ENCODE peak calls at places on chromosome 22, in ten cellular contexts. One of them, this sample, is unnamed. For H3K4me1, the result is how much of the 10 kb centered on the place peaks cover.

GRCh38 chr22:37560682-37561208 is 465 bp downstream of the CDC42EP1 start:
- DNase-seq in fibroblast of lung: peak
- DNase-seq in IMR-90: peak
- DNase-seq in endodermal cell: peak
- DNase-seq in vagina: no peak
- DNase-seq in left ventricle myocardium inferior: peak
- DNase-seq in heart right ventricle: peak
- DNase-seq in thyroid gland: peak
- DNase-seq in stomach: no peak
- DNase-seq in right lobe of liver: no peak
- DNase-seq in this sample: peak

GRCh38 chr22:20569059-20570058 is 61.9 kb downstream of the MED15 start:
- DNase-seq in fibroblast of lung: peak
- DNase-seq in IMR-90: peak
- DNase-seq in endodermal cell: no peak
- DNase-seq in vagina: no peak
- DNase-seq in left ventricle myocardium inferior: peak
- DNase-seq in heart right ventricle: peak
- DNase-seq in thyroid gland: peak
- DNase-seq in stomach: peak
- DNase-seq in right lobe of liver: no peak
- DNase-seq in this sample: peak

GRCh38 chr22:40911772-40912171 is 39.4 kb upstream of the RBX1 start:
- DNase-seq in fibroblast of lung: peak
- DNase-seq in IMR-90: peak
- DNase-seq in endodermal cell: no peak
- DNase-seq in vagina: no peak
- DNase-seq in left ventricle myocardium inferior: no peak
- DNase-seq in heart right ventricle: no peak
- DNase-seq in thyroid gland: no peak
- DNase-seq in stomach: no peak
- DNase-seq in right lobe of liver: no peak
- DNase-seq in this sample: no peak

GRCh38 chr22:43186272-43187170 is at the start of gene TTLL12:
- DNase-seq in fibroblast of lung: peak
- DNase-seq in IMR-90: peak
- DNase-seq in endodermal cell: peak
- DNase-seq in vagina: no peak
- DNase-seq in left ventricle myocardium inferior: peak
- DNase-seq in heart right ventricle: peak
- DNase-seq in thyroid gland: peak
- DNase-seq in stomach: peak
- DNase-seq in right lobe of liver: peak
- DNase-seq in this sample: peak

GRCh38 chr22:25700996-25701815 is 40.8 kb upstream of the MYO18B start:
- DNase-seq in fibroblast of lung: peak
- DNase-seq in IMR-90: peak
- DNase-seq in endodermal cell: no peak
- DNase-seq in vagina: no peak
- DNase-seq in left ventricle myocardium inferior: peak
- DNase-seq in heart right ventricle: peak
- DNase-seq in thyroid gland: no peak
- DNase-seq in stomach: no peak
- DNase-seq in right lobe of liver: no peak
- DNase-seq in this sample: peak

GRCh38 chr22:17954200-17954859 is 70.0 kb downstream of the MICAL3 start:
- DNase-seq in fibroblast of lung: no peak
- DNase-seq in IMR-90: no peak
- DNase-seq in endodermal cell: no peak
- DNase-seq in vagina: no peak
- DNase-seq in left ventricle myocardium inferior: no peak
- DNase-seq in heart right ventricle: no peak
- DNase-seq in thyroid gland: no peak
- DNase-seq in stomach: no peak
- DNase-seq in right lobe of liver: no peak
- DNase-seq in this sample: no peak

GRCh38 chr22:49362393-49362792 is 465.3 kb downstream of the BRD1 start:
- DNase-seq in fibroblast of lung: no peak
- DNase-seq in IMR-90: no peak
- DNase-seq in endodermal cell: no peak
- DNase-seq in vagina: peak
- DNase-seq in left ventricle myocardium inferior: no peak
- DNase-seq in heart right ventricle: no peak
- DNase-seq in thyroid gland: no peak
- DNase-seq in stomach: peak
- DNase-seq in right lobe of liver: no peak
- DNase-seq in this sample: no peak

GRCh38 chr22:22228921-22229320 is 15.7 kb upstream of the VPREB1 start:
- DNase-seq in fibroblast of lung: no peak
- DNase-seq in IMR-90: no peak
- DNase-seq in endodermal cell: peak
- DNase-seq in vagina: peak
- DNase-seq in left ventricle myocardium inferior: no peak
- DNase-seq in heart right ventricle: no peak
- DNase-seq in thyroid gland: no peak
- DNase-seq in stomach: no peak
- DNase-seq in right lobe of liver: no peak
- DNase-seq in this sample: no peak

GRCh38 chr22:20258584-20259335 is 9.4 kb downstream of the RTN4R start:
- DNase-seq in fibroblast of lung: no peak
- DNase-seq in IMR-90: no peak
- DNase-seq in endodermal cell: no peak
- DNase-seq in vagina: no peak
- DNase-seq in left ventricle myocardium inferior: no peak
- DNase-seq in heart right ventricle: no peak
- DNase-seq in thyroid gland: no peak
- DNase-seq in stomach: no peak
- DNase-seq in right lobe of liver: no peak
- DNase-seq in this sample: no peak

GRCh38 chr22:31040542-31041398 is 40.3 kb upstream of the SMTN start:
- DNase-seq in fibroblast of lung: no peak
- DNase-seq in IMR-90: no peak
- DNase-seq in endodermal cell: no peak
- DNase-seq in vagina: no peak
- DNase-seq in left ventricle myocardium inferior: no peak
- DNase-seq in heart right ventricle: no peak
- DNase-seq in thyroid gland: no peak
- DNase-seq in stomach: no peak
- DNase-seq in right lobe of liver: no peak
- DNase-seq in this sample: no peak

GRCh38 chr22:31692186-31692886 is 30.3 kb upstream of the PISD start:
- DNase-seq in fibroblast of lung: peak
- DNase-seq in IMR-90: peak
- DNase-seq in endodermal cell: no peak
- DNase-seq in vagina: no peak
- DNase-seq in left ventricle myocardium inferior: no peak
- DNase-seq in heart right ventricle: no peak
- DNase-seq in thyroid gland: no peak
- DNase-seq in stomach: no peak
- DNase-seq in right lobe of liver: no peak
- DNase-seq in this sample: no peak

GRCh38 chr22:23790819-23791736 is 4.3 kb downstream of the SMARCB1 start:
- DNase-seq in fibroblast of lung: peak
- DNase-seq in IMR-90: peak
- DNase-seq in endodermal cell: no peak
- DNase-seq in vagina: no peak
- DNase-seq in left ventricle myocardium inferior: peak
- DNase-seq in heart right ventricle: no peak
- DNase-seq in thyroid gland: no peak
- DNase-seq in stomach: no peak
- DNase-seq in right lobe of liver: no peak
- DNase-seq in this sample: no peak

GRCh38 chr22:37818397-37819099 is 4.6 kb upstream of the GALR3 start:
- DNase-seq in fibroblast of lung: peak
- DNase-seq in IMR-90: peak
- DNase-seq in endodermal cell: peak
- DNase-seq in vagina: no peak
- DNase-seq in left ventricle myocardium inferior: peak
- DNase-seq in heart right ventricle: peak
- DNase-seq in thyroid gland: peak
- DNase-seq in stomach: peak
- DNase-seq in right lobe of liver: peak
- DNase-seq in this sample: peak

GRCh38 chr22:35044607-35045390 is 21.2 kb upstream of the ISX start:
- DNase-seq in fibroblast of lung: no peak
- DNase-seq in IMR-90: no peak
- DNase-seq in endodermal cell: peak
- DNase-seq in vagina: no peak
- DNase-seq in left ventricle myocardium inferior: no peak
- DNase-seq in heart right ventricle: no peak
- DNase-seq in thyroid gland: no peak
- DNase-seq in stomach: no peak
- DNase-seq in right lobe of liver: no peak
- DNase-seq in this sample: no peak

GRCh38 chr22:25035715-25036114 is 83.2 kb downstream of the KIAA1671 start:
- DNase-seq in fibroblast of lung: no peak
- DNase-seq in IMR-90: no peak
- DNase-seq in endodermal cell: no peak
- DNase-seq in vagina: no peak
- DNase-seq in left ventricle myocardium inferior: no peak
- DNase-seq in heart right ventricle: no peak
- DNase-seq in thyroid gland: no peak
- DNase-seq in stomach: no peak
- DNase-seq in right lobe of liver: no peak
- DNase-seq in this sample: no peak

GRCh38 chr22:36470994-36471331 is 10.5 kb downstream of the TXN2 start:
- DNase-seq in fibroblast of lung: peak
- DNase-seq in IMR-90: peak
- DNase-seq in endodermal cell: no peak
- DNase-seq in vagina: no peak
- DNase-seq in left ventricle myocardium inferior: no peak
- DNase-seq in heart right ventricle: no peak
- DNase-seq in thyroid gland: no peak
- DNase-seq in stomach: no peak
- DNase-seq in right lobe of liver: no peak
- DNase-seq in this sample: no peak
- H3K27ac ChIP-seq in fibroblast of lung: peak
- H3K27ac ChIP-seq in IMR-90: peak
- H3K27ac ChIP-seq in endodermal cell: no peak
- H3K27ac ChIP-seq in vagina: peak
- H3K27ac ChIP-seq in left ventricle myocardium inferior: peak
- H3K27ac ChIP-seq in heart right ventricle: no peak
- H3K27ac ChIP-seq in thyroid gland: no peak
- H3K27ac ChIP-seq in stomach: peak
- H3K27ac ChIP-seq in right lobe of liver: no peak
- H3K27ac ChIP-seq in this sample: no peak

GRCh38 chr22:46553189-46553588 is 15.8 kb upstream of the CELSR1 start:
- DNase-seq in fibroblast of lung: no peak
- DNase-seq in IMR-90: no peak
- DNase-seq in endodermal cell: no peak
- DNase-seq in vagina: no peak
- DNase-seq in left ventricle myocardium inferior: peak
- DNase-seq in heart right ventricle: no peak
- DNase-seq in thyroid gland: no peak
- DNase-seq in stomach: no peak
- DNase-seq in right lobe of liver: no peak
- DNase-seq in this sample: no peak
- H3K4me1 ChIP-seq in fibroblast of lung: under half
- H3K4me1 ChIP-seq in IMR-90: under half
- H3K4me1 ChIP-seq in endodermal cell: under half
- H3K4me1 ChIP-seq in vagina: under half
- H3K4me1 ChIP-seq in left ventricle myocardium inferior: under half
- H3K4me1 ChIP-seq in heart right ventricle: under half
- H3K4me1 ChIP-seq in thyroid gland: under half
- H3K4me1 ChIP-seq in stomach: under half
- H3K4me1 ChIP-seq in right lobe of liver: under half
- H3K4me1 ChIP-seq in this sample: under half

DNA sequence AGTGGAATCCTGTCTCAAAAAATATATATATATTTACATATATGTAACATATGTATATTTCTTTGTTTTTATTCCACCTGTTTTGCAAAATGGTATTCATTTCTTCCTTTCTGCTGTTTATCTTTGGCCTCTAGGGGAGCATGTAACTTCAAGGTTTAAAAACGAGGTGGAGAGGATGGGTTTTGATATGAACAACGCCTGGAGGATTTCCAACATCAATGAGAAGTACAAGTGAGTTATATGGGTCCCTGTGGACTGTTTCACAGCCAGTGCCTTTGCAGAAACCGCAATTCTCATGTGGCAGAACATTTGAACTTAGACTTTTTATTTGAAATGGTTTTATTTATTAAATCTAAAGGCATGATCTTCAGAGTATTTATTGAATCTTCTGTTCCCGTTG is 81.6 kb upstream of the HORMAD2 start:
- DNase-seq in fibroblast of lung: no peak
- DNase-seq in IMR-90: no peak
- DNase-seq in endodermal cell: no peak
- DNase-seq in vagina: no peak
- DNase-seq in left ventricle myocardium inferior: no peak
- DNase-seq in heart right ventricle: no peak
- DNase-seq in thyroid gland: no peak
- DNase-seq in stomach: no peak
- DNase-seq in right lobe of liver: no peak
- DNase-seq in this sample: no peak
- TF ChIP-seq CTCF in fibroblast of lung: no peak
- TF ChIP-seq CTCF in IMR-90: no peak
- TF ChIP-seq CTCF in endodermal cell: peak
- TF ChIP-seq CTCF in vagina: peak
- TF ChIP-seq CTCF in left ventricle myocardium inferior: no peak
- TF ChIP-seq CTCF in heart right ventricle: peak
- TF ChIP-seq CTCF in thyroid gland: no peak
- TF ChIP-seq CTCF in stomach: no peak
- TF ChIP-seq CTCF in right lobe of liver: no peak
- TF ChIP-seq CTCF in this sample: no peak

DNA sequence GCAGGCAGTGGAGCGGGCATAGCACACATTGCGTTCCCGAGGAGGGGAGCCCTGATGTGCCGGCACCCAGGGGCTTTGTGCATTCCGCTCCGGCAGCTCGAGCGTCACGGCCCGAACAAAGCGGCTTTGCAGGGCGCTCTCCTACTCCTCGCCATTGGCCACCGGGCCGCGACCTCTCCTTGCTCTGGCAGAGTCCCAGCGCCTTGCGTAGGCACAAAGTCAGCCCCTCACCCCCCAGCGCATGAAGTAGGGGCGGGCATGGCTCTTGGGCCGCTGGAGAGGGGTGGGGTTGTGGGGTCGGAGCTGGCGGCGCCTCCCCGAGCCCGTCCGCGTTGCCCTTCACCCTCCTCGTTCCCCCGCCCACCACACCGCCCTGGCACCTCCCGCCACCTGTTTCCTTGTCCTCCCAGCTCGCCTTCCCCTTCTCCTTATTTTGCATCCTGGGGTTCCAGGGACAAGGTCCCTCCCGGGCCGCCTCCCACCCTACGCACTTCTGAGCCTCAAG is 781 bp upstream of the PPARA start:
- DNase-seq in fibroblast of lung: no peak
- DNase-seq in IMR-90: no peak
- DNase-seq in endodermal cell: peak
- DNase-seq in vagina: no peak
- DNase-seq in left ventricle myocardium inferior: peak
- DNase-seq in heart right ventricle: peak
- DNase-seq in thyroid gland: peak
- DNase-seq in stomach: peak
- DNase-seq in right lobe of liver: peak
- DNase-seq in this sample: peak
- H3K27ac ChIP-seq in fibroblast of lung: no peak
- H3K27ac ChIP-seq in IMR-90: no peak
- H3K27ac ChIP-seq in endodermal cell: no peak
- H3K27ac ChIP-seq in vagina: peak
- H3K27ac ChIP-seq in left ventricle myocardium inferior: peak
- H3K27ac ChIP-seq in heart right ventricle: peak
- H3K27ac ChIP-seq in thyroid gland: peak
- H3K27ac ChIP-seq in stomach: peak
- H3K27ac ChIP-seq in right lobe of liver: peak
- H3K27ac ChIP-seq in this sample: peak